ENCODE peak calls at places on chromosomes 2 and 18, in seven cellular contexts. One of them, this sample, is unnamed. For H3K27me3, the result is how much of the 10 kb centered on the place peaks cover.

GRCh38 chr2:119756837-119757236 is 2.9 kb upstream of the PTPN4 start:
- DNase-seq in CD8-positive, alpha-beta memory T cell: no peak
- DNase-seq in esophagus squamous epithelium: no peak
- DNase-seq in hepatocyte: peak
- DNase-seq in BJ: no peak
- DNase-seq in body of pancreas: peak
- DNase-seq in GM06990: no peak
- DNase-seq in this sample: no peak

GRCh38 chr2:85902496-85902895 is 13.7 kb upstream of the ST3GAL5 start:
- DNase-seq in BJ: peak
- DNase-seq in GM06990: no peak
- DNase-seq in CD8-positive, alpha-beta memory T cell: no peak
- DNase-seq in hepatocyte: no peak
- DNase-seq in esophagus squamous epithelium: no peak
- DNase-seq in body of pancreas: no peak
- DNase-seq in this sample: no peak

GRCh38 chr18:13234528-13234795 is 15.9 kb downstream of the LDLRAD4 start:
- DNase-seq in body of pancreas: peak
- DNase-seq in CD8-positive, alpha-beta memory T cell: no peak
- DNase-seq in hepatocyte: no peak
- DNase-seq in esophagus squamous epithelium: no peak
- DNase-seq in BJ: no peak
- DNase-seq in GM06990: no peak
- DNase-seq in this sample: no peak

GRCh38 chr2:43159797-43160196 is 66.6 kb downstream of the ZFP36L2 start:
- DNase-seq in GM06990: no peak
- DNase-seq in body of pancreas: no peak
- DNase-seq in BJ: no peak
- DNase-seq in CD8-positive, alpha-beta memory T cell: no peak
- DNase-seq in esophagus squamous epithelium: no peak
- DNase-seq in hepatocyte: no peak
- DNase-seq in this sample: no peak

GRCh38 chr2:135125940-135126339 is 73.8 kb downstream of the RAB3GAP1 start:
- DNase-seq in GM06990: no peak
- DNase-seq in hepatocyte: no peak
- DNase-seq in esophagus squamous epithelium: no peak
- DNase-seq in body of pancreas: no peak
- DNase-seq in CD8-positive, alpha-beta memory T cell: no peak
- DNase-seq in BJ: no peak
- DNase-seq in this sample: no peak

GRCh38 chr2:20334645-20335203 is 15.9 kb downstream of the PUM2 start:
- DNase-seq in GM06990: no peak
- DNase-seq in CD8-positive, alpha-beta memory T cell: no peak
- DNase-seq in hepatocyte: no peak
- DNase-seq in esophagus squamous epithelium: no peak
- DNase-seq in BJ: no peak
- DNase-seq in body of pancreas: no peak
- DNase-seq in this sample: no peak

GRCh38 chr2:199929257-199929656 is 18.2 kb downstream of the C2orf69 start:
- DNase-seq in CD8-positive, alpha-beta memory T cell: no peak
- DNase-seq in esophagus squamous epithelium: no peak
- DNase-seq in hepatocyte: no peak
- DNase-seq in BJ: no peak
- DNase-seq in body of pancreas: no peak
- DNase-seq in GM06990: no peak
- DNase-seq in this sample: no peak

GRCh38 chr18:9233771-9234440 is 97.3 kb downstream of the ANKRD12 start:
- DNase-seq in esophagus squamous epithelium: no peak
- DNase-seq in CD8-positive, alpha-beta memory T cell: no peak
- DNase-seq in BJ: no peak
- DNase-seq in hepatocyte: no peak
- DNase-seq in GM06990: no peak
- DNase-seq in body of pancreas: no peak
- DNase-seq in this sample: no peak

GRCh38 chr2:206800501-206801416 is 35.4 kb downstream of the FASTKD2 start:
- DNase-seq in CD8-positive, alpha-beta memory T cell: peak
- DNase-seq in hepatocyte: peak
- DNase-seq in GM06990: peak
- DNase-seq in body of pancreas: peak
- DNase-seq in BJ: peak
- DNase-seq in esophagus squamous epithelium: no peak
- DNase-seq in this sample: peak

GRCh38 chr18:48794251-48794970 is 156.4 kb downstream of the SMAD7 start:
- DNase-seq in esophagus squamous epithelium: no peak
- DNase-seq in body of pancreas: no peak
- DNase-seq in CD8-positive, alpha-beta memory T cell: no peak
- DNase-seq in GM06990: no peak
- DNase-seq in hepatocyte: no peak
- DNase-seq in BJ: no peak
- DNase-seq in this sample: no peak

DNA sequence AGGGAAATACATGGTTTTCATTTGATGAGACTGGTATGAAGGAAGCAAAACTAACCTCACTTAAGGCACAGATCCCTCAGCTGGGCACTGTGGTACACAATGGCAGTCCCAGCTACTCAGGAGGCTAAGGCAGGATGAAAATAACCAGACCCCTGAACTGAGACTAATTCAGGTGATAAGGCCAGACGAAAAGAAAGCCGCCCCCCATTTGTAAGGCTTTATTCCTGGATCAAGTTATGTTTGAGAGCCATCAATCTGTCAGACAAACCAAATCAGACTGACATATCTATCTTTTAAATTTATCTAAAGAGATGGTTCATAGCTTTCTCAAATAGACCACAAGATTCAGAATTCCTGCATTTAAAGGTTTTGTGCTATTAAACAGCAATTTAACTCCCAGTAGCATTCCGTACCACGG is 4.1 kb downstream of the SRSF7 start:
- DNase-seq in body of pancreas: no peak
- DNase-seq in hepatocyte: no peak
- DNase-seq in GM06990: no peak
- DNase-seq in CD8-positive, alpha-beta memory T cell: no peak
- DNase-seq in BJ: no peak
- DNase-seq in esophagus squamous epithelium: no peak
- DNase-seq in this sample: no peak
- H3K4me3 ChIP-seq in body of pancreas: no peak
- H3K4me3 ChIP-seq in hepatocyte: no peak
- H3K4me3 ChIP-seq in GM06990: no peak
- H3K4me3 ChIP-seq in CD8-positive, alpha-beta memory T cell: no peak
- H3K4me3 ChIP-seq in BJ: no peak
- H3K4me3 ChIP-seq in esophagus squamous epithelium: no peak
- H3K4me3 ChIP-seq in this sample: no peak

GRCh38 chr2:239522740-239523119 is 121.9 kb upstream of the HDAC4 start:
- DNase-seq in GM06990: no peak
- DNase-seq in body of pancreas: no peak
- DNase-seq in esophagus squamous epithelium: no peak
- DNase-seq in CD8-positive, alpha-beta memory T cell: no peak
- DNase-seq in hepatocyte: no peak
- DNase-seq in BJ: no peak
- DNase-seq in this sample: no peak

GRCh38 chr2:239520811-239521517 is 120.1 kb upstream of the HDAC4 start:
- DNase-seq in body of pancreas: no peak
- DNase-seq in hepatocyte: no peak
- DNase-seq in esophagus squamous epithelium: no peak
- DNase-seq in BJ: no peak
- DNase-seq in CD8-positive, alpha-beta memory T cell: no peak
- DNase-seq in GM06990: no peak
- DNase-seq in this sample: no peak

GRCh38 chr2:239522002-239522739 is 121.4 kb upstream of the HDAC4 start:
- DNase-seq in CD8-positive, alpha-beta memory T cell: no peak
- DNase-seq in hepatocyte: peak
- DNase-seq in GM06990: no peak
- DNase-seq in body of pancreas: no peak
- DNase-seq in BJ: no peak
- DNase-seq in esophagus squamous epithelium: no peak
- DNase-seq in this sample: no peak

GRCh38 chr2:239519921-239520585 is 119.2 kb upstream of the HDAC4 start:
- DNase-seq in GM06990: no peak
- DNase-seq in hepatocyte: no peak
- DNase-seq in BJ: no peak
- DNase-seq in CD8-positive, alpha-beta memory T cell: no peak
- DNase-seq in body of pancreas: no peak
- DNase-seq in esophagus squamous epithelium: no peak
- DNase-seq in this sample: no peak

GRCh38 chr2:239521518-239521815 is 120.6 kb upstream of the HDAC4 start:
- DNase-seq in body of pancreas: no peak
- DNase-seq in GM06990: no peak
- DNase-seq in esophagus squamous epithelium: no peak
- DNase-seq in BJ: no peak
- DNase-seq in CD8-positive, alpha-beta memory T cell: no peak
- DNase-seq in hepatocyte: no peak
- DNase-seq in this sample: no peak
- H3K27me3 ChIP-seq in body of pancreas: under half
- H3K27me3 ChIP-seq in GM06990: under half
- H3K27me3 ChIP-seq in esophagus squamous epithelium: under half
- H3K27me3 ChIP-seq in BJ: under half
- H3K27me3 ChIP-seq in CD8-positive, alpha-beta memory T cell: under half
- H3K27me3 ChIP-seq in hepatocyte: under half
- H3K27me3 ChIP-seq in this sample: under half

GRCh38 chr2:60884795-60885194 is 3.4 kb downstream of the REL start:
- DNase-seq in hepatocyte: no peak
- DNase-seq in CD8-positive, alpha-beta memory T cell: no peak
- DNase-seq in GM06990: no peak
- DNase-seq in body of pancreas: no peak
- DNase-seq in esophagus squamous epithelium: no peak
- DNase-seq in BJ: no peak
- DNase-seq in this sample: no peak
- H3K4me3 ChIP-seq in hepatocyte: peak
- H3K4me3 ChIP-seq in CD8-positive, alpha-beta memory T cell: peak
- H3K4me3 ChIP-seq in GM06990: peak
- H3K4me3 ChIP-seq in body of pancreas: no peak
- H3K4me3 ChIP-seq in esophagus squamous epithelium: peak
- H3K4me3 ChIP-seq in BJ: no peak
- H3K4me3 ChIP-seq in this sample: no peak

GRCh38 chr18:50560681-50561629 is 1.1 kb downstream of the MAPK4 start:
- DNase-seq in hepatocyte: peak
- DNase-seq in CD8-positive, alpha-beta memory T cell: no peak
- DNase-seq in GM06990: no peak
- DNase-seq in BJ: no peak
- DNase-seq in esophagus squamous epithelium: no peak
- DNase-seq in body of pancreas: peak
- DNase-seq in this sample: peak

GRCh38 chr18:50559750-50560680 is at the start of gene MAPK4:
- DNase-seq in BJ: no peak
- DNase-seq in GM06990: no peak
- DNase-seq in body of pancreas: peak
- DNase-seq in esophagus squamous epithelium: no peak
- DNase-seq in hepatocyte: peak
- DNase-seq in CD8-positive, alpha-beta memory T cell: no peak
- DNase-seq in this sample: peak

GRCh38 chr18:50558948-50559749 is 738 bp upstream of the MAPK4 start:
- DNase-seq in esophagus squamous epithelium: no peak
- DNase-seq in GM06990: no peak
- DNase-seq in CD8-positive, alpha-beta memory T cell: no peak
- DNase-seq in hepatocyte: peak
- DNase-seq in body of pancreas: peak
- DNase-seq in BJ: no peak
- DNase-seq in this sample: no peak

GRCh38 chr18:50562686-50563085 is 2.8 kb downstream of the MAPK4 start:
- DNase-seq in hepatocyte: no peak
- DNase-seq in body of pancreas: no peak
- DNase-seq in BJ: no peak
- DNase-seq in CD8-positive, alpha-beta memory T cell: no peak
- DNase-seq in GM06990: no peak
- DNase-seq in esophagus squamous epithelium: no peak
- DNase-seq in this sample: no peak

GRCh38 chr18:50558157-50558556 is 1.7 kb upstream of the MAPK4 start:
- DNase-seq in BJ: no peak
- DNase-seq in GM06990: no peak
- DNase-seq in esophagus squamous epithelium: no peak
- DNase-seq in hepatocyte: no peak
- DNase-seq in CD8-positive, alpha-beta memory T cell: no peak
- DNase-seq in body of pancreas: no peak
- DNase-seq in this sample: no peak
- H3K27me3 ChIP-seq in BJ: under half
- H3K27me3 ChIP-seq in GM06990: under half
- H3K27me3 ChIP-seq in esophagus squamous epithelium: under half
- H3K27me3 ChIP-seq in hepatocyte: under half
- H3K27me3 ChIP-seq in CD8-positive, alpha-beta memory T cell: under half
- H3K27me3 ChIP-seq in body of pancreas: under half
- H3K27me3 ChIP-seq in this sample: under half

GRCh38 chr2:96414161-96414713 is 78.7 kb downstream of the NCAPH start:
- DNase-seq in hepatocyte: no peak
- DNase-seq in GM06990: no peak
- DNase-seq in CD8-positive, alpha-beta memory T cell: no peak
- DNase-seq in esophagus squamous epithelium: no peak
- DNase-seq in BJ: no peak
- DNase-seq in body of pancreas: no peak
- DNase-seq in this sample: no peak

GRCh38 chr2:96415684-96416083 is 80.1 kb downstream of the NCAPH start:
- DNase-seq in body of pancreas: no peak
- DNase-seq in esophagus squamous epithelium: no peak
- DNase-seq in hepatocyte: no peak
- DNase-seq in CD8-positive, alpha-beta memory T cell: no peak
- DNase-seq in GM06990: no peak
- DNase-seq in BJ: no peak
- DNase-seq in this sample: no peak

GRCh38 chr2:96409543-96410184 is 74.1 kb downstream of the NCAPH start:
- DNase-seq in body of pancreas: peak
- DNase-seq in BJ: no peak
- DNase-seq in GM06990: no peak
- DNase-seq in CD8-positive, alpha-beta memory T cell: no peak
- DNase-seq in esophagus squamous epithelium: no peak
- DNase-seq in hepatocyte: no peak
- DNase-seq in this sample: no peak

GRCh38 chr2:96412307-96413066 is 76.9 kb downstream of the NCAPH start:
- DNase-seq in esophagus squamous epithelium: no peak
- DNase-seq in BJ: no peak
- DNase-seq in GM06990: no peak
- DNase-seq in CD8-positive, alpha-beta memory T cell: no peak
- DNase-seq in hepatocyte: no peak
- DNase-seq in body of pancreas: peak
- DNase-seq in this sample: no peak

GRCh38 chr2:96413067-96413722 is 77.6 kb downstream of the NCAPH start:
- DNase-seq in body of pancreas: peak
- DNase-seq in CD8-positive, alpha-beta memory T cell: no peak
- DNase-seq in GM06990: no peak
- DNase-seq in BJ: no peak
- DNase-seq in hepatocyte: peak
- DNase-seq in esophagus squamous epithelium: no peak
- DNase-seq in this sample: peak
- H3K4me3 ChIP-seq in body of pancreas: peak
- H3K4me3 ChIP-seq in CD8-positive, alpha-beta memory T cell: no peak
- H3K4me3 ChIP-seq in GM06990: no peak
- H3K4me3 ChIP-seq in BJ: no peak
- H3K4me3 ChIP-seq in hepatocyte: no peak
- H3K4me3 ChIP-seq in esophagus squamous epithelium: peak
- H3K4me3 ChIP-seq in this sample: peak

GRCh38 chr2:219056896-219057708 is 3.6 kb downstream of the IHH start:
- DNase-seq in BJ: no peak
- DNase-seq in body of pancreas: no peak
- DNase-seq in esophagus squamous epithelium: no peak
- DNase-seq in CD8-positive, alpha-beta memory T cell: no peak
- DNase-seq in GM06990: no peak
- DNase-seq in hepatocyte: no peak
- DNase-seq in this sample: no peak
- H3K27me3 ChIP-seq in BJ: under half
- H3K27me3 ChIP-seq in body of pancreas: under half
- H3K27me3 ChIP-seq in esophagus squamous epithelium: under half
- H3K27me3 ChIP-seq in CD8-positive, alpha-beta memory T cell: under half
- H3K27me3 ChIP-seq in GM06990: under half
- H3K27me3 ChIP-seq in hepatocyte: half or more
- H3K27me3 ChIP-seq in this sample: under half